ENCODE peak calls at places on chromosomes 13 and 19, in five cellular contexts. One of them, this sample, is unnamed.

GRCh38 chr19:50833117-50833801 is at the start of gene KLK15:
- DNase-seq in IMR-90: no peak
- DNase-seq in endothelial cell: no peak
- DNase-seq in neural crest cell: no peak
- DNase-seq in retinal pigment epithelial cell: no peak
- DNase-seq in this sample: no peak

GRCh38 chr13:39603424-39603947 is 493 bp upstream of the LHFPL6 start:
- DNase-seq in IMR-90: peak; percentile 24
- DNase-seq in endothelial cell: peak; percentile 20
- DNase-seq in neural crest cell: peak; percentile 16
- DNase-seq in retinal pigment epithelial cell: no peak
- DNase-seq in this sample: peak; percentile 50

GRCh38 chr13:95447766-95448165 is 104.8 kb upstream of the CLDN10 start:
- DNase-seq in IMR-90: no peak
- DNase-seq in endothelial cell: no peak
- DNase-seq in neural crest cell: no peak
- DNase-seq in retinal pigment epithelial cell: no peak
- DNase-seq in this sample: no peak

GRCh38 chr19:38852231-38853044 is 2.7 kb upstream of the HNRNPL start:
- DNase-seq in IMR-90: peak; percentile 79
- DNase-seq in endothelial cell: peak; percentile 33
- DNase-seq in neural crest cell: peak; percentile 50
- DNase-seq in retinal pigment epithelial cell: no peak
- DNase-seq in this sample: peak; percentile 68

GRCh38 chr19:6717441-6717971 is 2.9 kb downstream of the C3 start:
- DNase-seq in IMR-90: no peak
- DNase-seq in endothelial cell: no peak
- DNase-seq in neural crest cell: no peak
- DNase-seq in retinal pigment epithelial cell: no peak
- DNase-seq in this sample: no peak

GRCh38 chr13:113758651-113759524 is at the start of gene TMEM255B:
- DNase-seq in IMR-90: peak; percentile 49
- DNase-seq in endothelial cell: peak; percentile 91
- DNase-seq in neural crest cell: peak; percentile 73
- DNase-seq in retinal pigment epithelial cell: peak; percentile 28
- DNase-seq in this sample: peak; percentile 67

GRCh38 chr19:46785054-46785979 is 3.1 kb downstream of the SLC1A5 start:
- DNase-seq in IMR-90: peak; percentile 38
- DNase-seq in endothelial cell: no peak
- DNase-seq in neural crest cell: no peak
- DNase-seq in retinal pigment epithelial cell: no peak
- DNase-seq in this sample: peak; percentile 16

GRCh38 chr19:1026189-1027019 is at the start of gene CNN2:
- DNase-seq in IMR-90: peak; percentile 67
- DNase-seq in endothelial cell: peak; percentile 84
- DNase-seq in neural crest cell: peak; percentile 62
- DNase-seq in retinal pigment epithelial cell: no peak
- DNase-seq in this sample: peak; percentile 76

GRCh38 chr13:110005563-110005962 is 219.2 kb upstream of the IRS2 start:
- DNase-seq in IMR-90: no peak
- DNase-seq in endothelial cell: no peak
- DNase-seq in neural crest cell: no peak
- DNase-seq in retinal pigment epithelial cell: no peak
- DNase-seq in this sample: peak; percentile 51

GRCh38 chr19:15432018-15432494 is 13.3 kb upstream of the AKAP8L start:
- DNase-seq in IMR-90: no peak
- DNase-seq in endothelial cell: no peak
- DNase-seq in neural crest cell: no peak
- DNase-seq in retinal pigment epithelial cell: no peak
- DNase-seq in this sample: no peak

GRCh38 chr13:74067818-74068217 is 66.4 kb downstream of the KLF12 start:
- DNase-seq in IMR-90: peak; percentile 52
- DNase-seq in endothelial cell: no peak
- DNase-seq in neural crest cell: no peak
- DNase-seq in retinal pigment epithelial cell: no peak
- DNase-seq in this sample: no peak

GRCh38 chr13:25203256-25203794 is 31.2 kb upstream of the AMER2 start:
- DNase-seq in IMR-90: no peak
- DNase-seq in endothelial cell: no peak
- DNase-seq in neural crest cell: no peak
- DNase-seq in retinal pigment epithelial cell: no peak
- DNase-seq in this sample: no peak

GRCh38 chr19:12785431-12786011 is 5.8 kb upstream of the JUNB start:
- DNase-seq in IMR-90: no peak
- DNase-seq in endothelial cell: no peak
- DNase-seq in neural crest cell: no peak
- DNase-seq in retinal pigment epithelial cell: no peak
- DNase-seq in this sample: no peak

GRCh38 chr19:7442423-7442822 is 46.4 kb downstream of the PEX11G start:
- DNase-seq in IMR-90: no peak
- DNase-seq in endothelial cell: no peak
- DNase-seq in neural crest cell: no peak
- DNase-seq in retinal pigment epithelial cell: no peak
- DNase-seq in this sample: no peak

GRCh38 chr19:6719992-6720368 is 470 bp downstream of the C3 start:
- DNase-seq in IMR-90: no peak
- DNase-seq in endothelial cell: no peak
- DNase-seq in neural crest cell: no peak
- DNase-seq in retinal pigment epithelial cell: no peak
- DNase-seq in this sample: no peak

GRCh38 chr13:42373048-42373812 is 101.3 kb downstream of the AKAP11 start:
- DNase-seq in IMR-90: no peak
- DNase-seq in endothelial cell: no peak
- DNase-seq in neural crest cell: no peak
- DNase-seq in retinal pigment epithelial cell: no peak
- DNase-seq in this sample: no peak

DNA sequence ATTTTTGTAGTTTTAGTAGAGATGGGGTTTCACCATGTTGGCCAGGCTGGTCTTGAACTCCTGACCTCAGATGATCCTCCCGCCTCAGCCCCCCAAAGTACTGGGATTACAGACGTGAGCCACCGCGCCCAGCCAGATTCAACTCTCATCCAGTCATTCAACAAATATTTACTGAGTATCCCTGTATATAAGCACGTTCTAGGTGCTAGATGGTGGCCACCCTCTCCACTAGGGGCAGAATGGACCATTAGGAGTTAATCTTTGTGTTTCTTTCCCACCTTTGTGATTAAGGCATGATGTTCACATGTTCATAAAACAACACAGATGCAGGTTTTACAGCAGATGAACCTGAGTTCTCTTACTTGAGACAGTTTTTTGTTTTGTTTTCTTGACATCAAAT is 7.3 kb downstream of the SHKBP1 start:
- DNase-seq in IMR-90: no peak
- DNase-seq in endothelial cell: no peak
- DNase-seq in neural crest cell: no peak
- DNase-seq in retinal pigment epithelial cell: no peak
- DNase-seq in this sample: no peak
- TF ChIP-seq CTCF in IMR-90: peak; percentile 35
- TF ChIP-seq CTCF in endothelial cell: peak; percentile 24
- TF ChIP-seq CTCF in neural crest cell: peak; percentile 48
- TF ChIP-seq CTCF in retinal pigment epithelial cell: peak; percentile 57
- TF ChIP-seq CTCF in this sample: peak; percentile 26

DNA sequence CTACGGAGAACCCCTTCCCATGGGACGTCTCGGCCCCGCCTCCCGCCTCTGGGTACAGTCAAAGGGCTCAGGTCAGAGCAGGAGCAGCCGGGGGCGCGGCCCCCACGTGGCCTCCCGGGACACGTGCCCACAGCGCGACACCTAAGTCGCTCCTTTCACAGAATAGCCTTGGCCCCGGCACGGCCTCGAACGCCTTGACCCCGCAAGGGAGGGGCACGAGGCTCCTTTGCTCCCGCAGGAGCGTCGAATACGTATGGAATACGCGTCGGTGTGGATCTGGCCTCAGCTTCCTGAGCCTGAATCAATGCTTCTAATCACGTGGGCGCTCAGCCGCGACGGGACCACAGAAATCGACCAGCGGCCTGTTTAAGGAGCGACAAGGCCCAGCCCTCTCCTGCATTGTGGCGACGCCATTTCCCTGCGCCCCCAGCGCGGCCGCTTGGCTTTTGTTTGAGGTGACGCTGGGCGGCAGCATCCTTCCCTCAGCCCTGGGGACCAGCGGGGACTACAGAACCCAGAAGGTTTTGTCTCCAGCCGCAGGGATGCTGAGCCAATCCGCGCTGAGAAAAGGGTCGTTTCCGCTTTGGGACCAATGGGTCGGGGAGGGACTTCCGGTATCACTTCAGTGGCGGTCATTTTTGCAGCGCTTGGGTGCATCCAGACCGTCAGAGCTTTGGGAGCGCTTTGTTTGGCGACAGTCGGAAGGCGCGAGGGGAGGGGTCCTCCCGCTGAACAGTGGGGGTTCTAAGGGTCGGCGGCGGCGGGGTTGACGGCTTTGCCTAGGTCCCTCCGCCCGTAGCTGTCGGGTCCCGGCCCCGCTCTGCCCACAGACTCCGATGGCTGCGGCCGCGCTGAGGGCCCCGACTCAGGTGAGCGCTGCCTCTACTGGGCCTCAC is at the start of gene ZIK1:
- DNase-seq in IMR-90: peak; percentile 92
- DNase-seq in endothelial cell: peak; percentile 76
- DNase-seq in neural crest cell: peak; percentile 82
- DNase-seq in retinal pigment epithelial cell: peak; percentile 74
- DNase-seq in this sample: peak; percentile 91
- TF ChIP-seq CTCF in IMR-90: no peak
- TF ChIP-seq CTCF in endothelial cell: no peak
- TF ChIP-seq CTCF in neural crest cell: no peak
- TF ChIP-seq CTCF in retinal pigment epithelial cell: peak; percentile 11
- TF ChIP-seq CTCF in this sample: no peak

GRCh38 chr19:9836021-9836420 is 903 bp downstream of the PIN1 start:
- DNase-seq in IMR-90: peak; percentile 43
- DNase-seq in endothelial cell: no peak
- DNase-seq in neural crest cell: no peak
- DNase-seq in retinal pigment epithelial cell: no peak
- DNase-seq in this sample: peak; percentile 24
- TF ChIP-seq CTCF in IMR-90: no peak
- TF ChIP-seq CTCF in endothelial cell: no peak
- TF ChIP-seq CTCF in neural crest cell: no peak
- TF ChIP-seq CTCF in retinal pigment epithelial cell: no peak
- TF ChIP-seq CTCF in this sample: no peak

GRCh38 chr13:48068952-48069351 is 26.0 kb downstream of the MED4 start:
- DNase-seq in IMR-90: no peak
- DNase-seq in endothelial cell: no peak
- DNase-seq in neural crest cell: no peak
- DNase-seq in retinal pigment epithelial cell: no peak
- DNase-seq in this sample: no peak

GRCh38 chr13:48070942-48071341 is 24.0 kb downstream of the MED4 start:
- DNase-seq in IMR-90: no peak
- DNase-seq in endothelial cell: no peak
- DNase-seq in neural crest cell: no peak
- DNase-seq in retinal pigment epithelial cell: no peak
- DNase-seq in this sample: no peak

GRCh38 chr13:48069573-48069972 is 25.3 kb downstream of the MED4 start:
- DNase-seq in IMR-90: no peak
- DNase-seq in endothelial cell: no peak
- DNase-seq in neural crest cell: no peak
- DNase-seq in retinal pigment epithelial cell: no peak
- DNase-seq in this sample: no peak

GRCh38 chr13:48066310-48066989 is 28.5 kb downstream of the MED4 start:
- DNase-seq in IMR-90: peak; percentile 16
- DNase-seq in endothelial cell: no peak
- DNase-seq in neural crest cell: no peak
- DNase-seq in retinal pigment epithelial cell: no peak
- DNase-seq in this sample: peak; percentile 28

GRCh38 chr13:48068036-48068435 is 26.9 kb downstream of the MED4 start:
- DNase-seq in IMR-90: no peak
- DNase-seq in endothelial cell: no peak
- DNase-seq in neural crest cell: no peak
- DNase-seq in retinal pigment epithelial cell: no peak
- DNase-seq in this sample: no peak
- TF ChIP-seq CTCF in IMR-90: no peak
- TF ChIP-seq CTCF in endothelial cell: no peak
- TF ChIP-seq CTCF in neural crest cell: peak; percentile 25
- TF ChIP-seq CTCF in retinal pigment epithelial cell: no peak
- TF ChIP-seq CTCF in this sample: no peak

GRCh38 chr19:44512326-44513298 is 12.3 kb upstream of the ZNF180 start:
- DNase-seq in IMR-90: peak; percentile 58
- DNase-seq in endothelial cell: peak; percentile 26
- DNase-seq in neural crest cell: peak; percentile 59
- DNase-seq in retinal pigment epithelial cell: no peak
- DNase-seq in this sample: peak; percentile 38
- TF ChIP-seq CTCF in IMR-90: peak; percentile 59
- TF ChIP-seq CTCF in endothelial cell: peak; percentile 28
- TF ChIP-seq CTCF in neural crest cell: peak; percentile 64
- TF ChIP-seq CTCF in retinal pigment epithelial cell: peak; percentile 72
- TF ChIP-seq CTCF in this sample: peak; percentile 58